ENCODE peak calls at places on chromosomes 11 and 22, in five cellular contexts. P is IMR-90, R is spleen, I is sigmoid colon, H is heart left ventricle. Y is an unnamed sample.

GRCh38 chr22:19879651-19879995 is 24.9 kb upstream of the GNB1L start:
- DNase-seq in P (no peak), R (peak; percentile 53), I (no peak), H (peak; percentile 10), Y (no peak)

GRCh38 chr11:112881461-112881860 is 79.8 kb upstream of the NCAM1 start:
- DNase-seq in P (no peak), R (no peak), I (peak; percentile 83), H (peak; percentile 77), Y (peak; percentile 11)

GRCh38 chr11:95456704-95457491 is 225.9 kb upstream of the SESN3 start:
- DNase-seq in P (peak; percentile 17), R (no peak), I (no peak), H (no peak), Y (no peak)

GRCh38 chr11:119077839-119078238 is 6.8 kb upstream of the HMBS start:
- DNase-seq in P (no peak), R (peak; percentile 52), I (no peak), H (no peak), Y (no peak)

GRCh38 chr22:32676196-32676595 is 125.3 kb upstream of the TIMP3 start:
- DNase-seq in P (no peak), R (no peak), I (no peak), H (no peak), Y (peak; percentile 63)

GRCh38 chr11:2531277-2531986 is 86.6 kb downstream of the KCNQ1 start:
- DNase-seq in P (peak; percentile 38), R (peak; percentile 93), I (peak; percentile 82), H (peak; percentile 89), Y (peak; percentile 68)

GRCh38 chr22:27872488-27872887 is 46.6 kb downstream of the PITPNB start:
- DNase-seq in P (no peak), R (no peak), I (no peak), H (no peak), Y (no peak)

GRCh38 chr11:48052183-48053040 is 72.1 kb downstream of the PTPRJ start:
- DNase-seq in P (peak; percentile 85), R (no peak), I (no peak), H (no peak), Y (peak; percentile 84)

GRCh38 chr22:42648368-42649260 is 578 bp downstream of the CYB5R3 start:
- DNase-seq in P (no peak), R (peak; percentile 84), I (no peak), H (no peak), Y (peak; percentile 46)

GRCh38 chr22:21642584-21643448 is 714 bp downstream of the SDF2L1 start:
- DNase-seq in P (peak; percentile 44), R (peak; percentile 87), I (no peak), H (peak; percentile 72), Y (no peak)

GRCh38 chr11:83998921-83999320 is 712.8 kb upstream of the CCDC90B start:
- DNase-seq in P (no peak), R (peak; percentile 46), I (no peak), H (no peak), Y (no peak)

GRCh38 chr22:23402275-23403151 is 177.6 kb downstream of the IGLL1 start:
- DNase-seq in P (peak; percentile 19), R (peak; percentile 88), I (peak; percentile 67), H (no peak), Y (peak; percentile 87)

GRCh38 chr11:113833151-113833550 is 42.2 kb downstream of the USP28 start:
- DNase-seq in P (no peak), R (no peak), I (no peak), H (no peak), Y (no peak)

GRCh38 chr22:41481131-41481830 is 12.4 kb downstream of the ACO2 start:
- DNase-seq in P (peak; percentile 54), R (no peak), I (no peak), H (no peak), Y (no peak)

GRCh38 chr11:128549256-128549944 is 38.0 kb downstream of the ETS1 start:
- DNase-seq in P (no peak), R (peak; percentile 81), I (peak; percentile 89), H (peak; percentile 86), Y (no peak)

GRCh38 chr11:61532136-61533038 is 23.8 kb downstream of the LRRC10B start:
- DNase-seq in P (no peak), R (no peak), I (no peak), H (no peak), Y (no peak)
- TF ChIP-seq POLR2A in P (no peak), R (no peak), I (no peak), H (no peak), Y (no peak)

GRCh38 chr11:14642453-14642852 is 1.2 kb upstream of the PDE3B start:
- DNase-seq in P (no peak), R (no peak), I (no peak), H (no peak), Y (no peak)

GRCh38 chr11:14644396-14645246 is 1.0 kb downstream of the PDE3B start:
- DNase-seq in P (no peak), R (peak; percentile 92), I (peak; percentile 68), H (no peak), Y (peak; percentile 25)

GRCh38 chr11:14645247-14645912 is 1.8 kb downstream of the PDE3B start:
- DNase-seq in P (peak; percentile 31), R (no peak), I (no peak), H (no peak), Y (no peak)

GRCh38 chr11:14642873-14643696 is 519 bp upstream of the PDE3B start:
- DNase-seq in P (no peak), R (peak; percentile 76), I (peak; percentile 68), H (no peak), Y (no peak)

DNA sequence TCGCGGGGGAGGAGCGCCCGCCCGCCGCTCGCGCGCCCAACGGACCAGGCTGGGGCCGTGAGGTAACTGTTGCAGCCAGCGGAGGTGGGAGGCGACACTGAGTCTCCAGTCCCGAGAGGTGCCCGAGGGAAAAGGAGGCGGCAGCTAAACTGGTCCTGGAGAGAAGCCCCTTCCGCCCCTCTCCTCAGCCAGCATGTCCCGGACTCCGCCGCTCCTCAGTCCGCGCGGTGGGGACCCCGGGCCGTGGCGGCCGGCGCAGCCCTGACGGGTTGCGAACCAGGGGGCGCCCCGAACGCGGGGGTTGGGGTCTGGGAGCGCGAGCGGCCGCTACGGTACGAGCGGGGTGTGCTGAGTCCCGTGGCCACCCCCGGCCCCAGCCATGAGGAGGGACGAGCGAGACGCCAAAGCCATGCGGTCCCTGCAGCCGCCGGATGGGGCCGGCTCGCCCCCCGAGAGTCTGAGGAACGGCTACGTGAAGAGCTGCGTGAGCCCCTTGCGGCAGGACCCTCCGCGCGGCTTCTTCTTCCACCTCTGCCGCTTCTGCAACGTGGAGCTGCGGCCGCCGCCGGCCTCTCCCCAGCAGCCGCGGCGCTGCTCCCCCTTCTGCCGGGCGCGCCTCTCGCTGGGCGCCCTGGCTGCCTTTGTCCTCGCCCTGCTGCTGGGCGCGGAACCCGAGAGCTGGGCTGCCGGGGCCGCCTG is at the start of gene PDE3B:
- DNase-seq in P (peak; percentile 27), R (peak; percentile 95), I (peak; percentile 93), H (peak; percentile 91), Y (peak; percentile 88)
- TF ChIP-seq CTCF in P (no peak), R (no peak), I (no peak), H (no peak), Y (no peak)

DNA sequence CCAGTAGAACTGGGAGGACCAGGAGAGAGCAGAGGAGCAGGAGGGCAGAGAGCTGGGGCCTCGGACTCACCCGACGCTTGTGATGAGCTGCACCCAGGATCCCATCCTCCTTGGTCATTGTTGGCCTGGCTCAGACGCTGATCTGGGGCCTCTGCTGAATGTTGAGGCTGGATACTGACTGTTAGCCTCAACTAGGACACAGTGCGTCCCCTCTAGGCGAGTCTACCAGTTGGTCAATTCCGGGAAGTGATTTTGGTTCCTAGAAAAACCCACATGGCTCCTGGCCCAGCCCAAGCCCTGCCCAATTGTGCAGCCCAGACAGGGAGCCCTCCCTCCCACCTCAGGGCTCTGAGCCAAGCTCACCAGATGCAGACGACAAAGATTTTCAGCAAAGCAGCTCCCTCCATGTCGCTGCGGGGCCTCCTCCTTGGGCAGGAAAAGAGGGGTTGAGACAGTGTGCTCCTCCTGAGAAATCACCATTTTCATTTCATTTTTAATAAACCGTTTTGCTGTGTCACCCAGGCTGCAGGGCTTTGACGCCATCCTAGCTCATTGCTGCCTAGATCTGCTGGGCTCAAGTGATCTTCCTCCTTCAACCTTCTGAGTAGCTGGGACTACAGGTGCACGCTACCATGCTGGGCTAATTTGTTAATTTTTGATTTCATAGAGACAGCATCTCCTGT is at the start of gene APOL4:
- DNase-seq in P (no peak), R (no peak), I (peak; percentile 88), H (peak; percentile 87), Y (no peak)
- TF ChIP-seq POLR2A in P (no peak), R (no peak), I (no peak), H (no peak), Y (no peak)

GRCh38 chr11:36352919-36353318 is 56.8 kb downstream of the PRR5L start:
- DNase-seq in P (no peak), R (no peak), I (no peak), H (no peak), Y (no peak)
- TF ChIP-seq CTCF in P (no peak), R (no peak), I (no peak), H (no peak), Y (no peak)

DNA sequence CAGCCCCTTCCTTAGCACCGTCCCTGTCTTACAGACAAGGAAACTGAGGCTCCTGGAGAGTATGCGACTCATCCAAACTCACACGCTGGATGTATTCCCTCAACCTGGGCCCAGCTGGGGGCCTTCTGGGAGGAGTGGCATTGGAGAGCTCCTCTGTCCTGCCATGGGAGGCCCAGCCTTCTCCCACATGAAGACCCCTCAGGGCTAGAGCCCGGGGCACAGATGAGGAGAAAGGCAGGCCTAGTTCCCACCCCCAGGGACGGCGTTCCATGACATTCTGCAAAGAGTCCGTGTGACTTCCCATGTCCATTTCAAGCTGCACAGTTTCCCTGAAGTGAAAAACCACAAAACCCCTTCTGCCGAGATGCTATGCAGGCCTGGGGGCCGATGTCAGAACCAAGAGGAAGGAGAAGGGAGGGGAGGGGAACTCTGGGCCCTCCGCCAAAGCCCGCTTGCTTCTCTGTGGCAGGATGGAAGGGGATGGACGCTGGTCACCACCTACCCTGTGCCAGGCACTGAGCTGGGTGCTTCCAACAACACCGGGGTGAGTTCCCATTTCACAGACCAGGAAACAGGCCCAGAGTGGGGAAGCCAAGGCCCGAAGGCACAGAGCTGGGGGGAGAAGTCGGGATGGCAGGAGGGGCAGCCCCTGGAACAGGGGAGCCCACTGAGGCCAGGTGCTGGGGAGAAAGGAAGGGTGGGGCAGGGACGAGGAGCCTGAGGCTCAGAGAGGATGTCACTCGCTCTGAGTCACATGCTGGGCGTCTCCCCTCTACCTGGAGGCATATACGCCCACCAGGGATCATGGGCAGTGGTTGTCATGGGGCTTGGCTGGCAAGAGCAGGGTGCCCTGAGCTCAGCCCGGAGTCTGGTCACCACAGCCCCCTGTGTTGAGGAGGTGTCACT is 15.7 kb downstream of the RAC2 start:
- DNase-seq in P (peak; percentile 27), R (peak; percentile 88), I (no peak), H (peak; percentile 77), Y (no peak)
- TF ChIP-seq POLR2A in P (no peak), R (no peak), I (no peak), H (no peak), Y (no peak)

GRCh38 chr11:59668188-59668949 is 468 bp downstream of the PATL1 start:
- DNase-seq in P (peak; percentile 28), R (peak; percentile 94), I (peak; percentile 86), H (peak; percentile 77), Y (peak; percentile 29)
- TF ChIP-seq CTCF in P (no peak), R (peak; percentile 10), I (peak; percentile 31), H (no peak), Y (no peak)